ENCODE peak calls at places on chromosomes 16 and 17, in four cellular contexts. I is CD8-positive, alpha-beta T cell; M is CD4-positive, alpha-beta memory T cell; Z is gastrocnemius medialis. E is an unnamed sample. For H3K9me3, the result is how much of the 10 kb centered on the place peaks cover.

GRCh38 chr17:8393470-8394231 is 4.0 kb downstream of the RNF222 start:
- DNase-seq in I (peak), M (peak), Z (no peak), E (no peak)

GRCh38 chr16:66619534-66620418 is 15.3 kb downstream of the CMTM3 start:
- DNase-seq in I (no peak), M (no peak), Z (peak), E (no peak)

GRCh38 chr17:69716571-69716970 is 302.1 kb downstream of the MAP2K6 start:
- DNase-seq in I (no peak), M (no peak), Z (no peak), E (no peak)

GRCh38 chr17:77498056-77498785 is 357.5 kb downstream of the SEC14L1 start:
- DNase-seq in I (peak), M (no peak), Z (no peak), E (no peak)

GRCh38 chr17:49741009-49741691 is 22.8 kb downstream of the FAM117A start:
- DNase-seq in I (no peak), M (peak), Z (no peak), E (no peak)

GRCh38 chr17:16877102-16877501 is 94.8 kb downstream of the TNFRSF13B start:
- DNase-seq in I (no peak), M (no peak), Z (no peak), E (no peak)

GRCh38 chr16:11257131-11257938 is 1.3 kb upstream of the SOCS1 start:
- DNase-seq in I (peak), M (peak), Z (peak), E (peak)

GRCh38 chr16:50547340-50547865 is 793 bp upstream of the NKD1 start:
- DNase-seq in I (peak), M (peak), Z (no peak), E (peak)

GRCh38 chr17:48013876-48014602 is 23.6 kb downstream of the COPZ2 start:
- DNase-seq in I (no peak), M (no peak), Z (no peak), E (no peak)

GRCh38 chr17:50027639-50028206 is 28.2 kb upstream of the ITGA3 start:
- DNase-seq in I (no peak), M (no peak), Z (no peak), E (peak)

GRCh38 chr17:77282524-77283515 is 142.1 kb downstream of the SEC14L1 start:
- DNase-seq in I (no peak), M (no peak), Z (no peak), E (no peak)

GRCh38 chr16:1729026-1729425 is 23.0 kb downstream of the MAPK8IP3 start:
- DNase-seq in I (no peak), M (no peak), Z (no peak), E (no peak)

GRCh38 chr17:53627511-53627910 is 195.2 kb upstream of the KIF2B start:
- DNase-seq in I (no peak), M (no peak), Z (no peak), E (no peak)

GRCh38 chr16:14362774-14363371 is 267.2 kb downstream of the PARN start:
- DNase-seq in I (no peak), M (no peak), Z (peak), E (no peak)

GRCh38 chr17:42548993-42549755 is 3.5 kb upstream of the HSD17B1 start:
- DNase-seq in I (no peak), M (no peak), Z (no peak), E (no peak)
- H3K4me3 ChIP-seq in I (peak), M (no peak), Z (no peak), E (no peak)

DNA sequence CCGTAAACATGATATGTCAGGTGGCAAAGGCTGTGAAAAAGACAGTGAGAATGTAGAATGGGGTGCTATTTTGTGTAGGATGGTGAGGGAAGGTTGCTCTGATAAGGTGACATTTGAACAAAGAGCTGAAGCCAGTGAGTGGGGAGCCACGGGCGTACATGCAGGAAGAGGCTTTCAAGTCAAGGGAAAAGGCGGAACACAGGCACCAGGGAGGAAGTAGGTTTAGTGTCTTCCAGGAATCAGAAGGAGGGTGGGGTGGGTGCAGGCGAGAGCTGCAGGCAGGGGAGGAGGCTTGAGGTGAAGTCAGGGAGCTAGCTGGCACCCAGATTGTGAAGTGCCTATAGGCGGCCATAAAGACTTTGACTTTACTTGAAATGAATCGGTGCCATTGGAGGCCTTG is 14.1 kb downstream of the ZFP90 start:
- DNase-seq in I (no peak), M (no peak), Z (no peak), E (no peak)
- H3K9me3 ChIP-seq in I (under half), M (under half), Z (under half), E (half or more)

GRCh38 chr17:59826741-59827453 is 65.8 kb downstream of the TUBD1 start:
- DNase-seq in I (no peak), M (no peak), Z (no peak), E (no peak)
- H3K4me3 ChIP-seq in I (no peak), M (no peak), Z (no peak), E (no peak)

DNA sequence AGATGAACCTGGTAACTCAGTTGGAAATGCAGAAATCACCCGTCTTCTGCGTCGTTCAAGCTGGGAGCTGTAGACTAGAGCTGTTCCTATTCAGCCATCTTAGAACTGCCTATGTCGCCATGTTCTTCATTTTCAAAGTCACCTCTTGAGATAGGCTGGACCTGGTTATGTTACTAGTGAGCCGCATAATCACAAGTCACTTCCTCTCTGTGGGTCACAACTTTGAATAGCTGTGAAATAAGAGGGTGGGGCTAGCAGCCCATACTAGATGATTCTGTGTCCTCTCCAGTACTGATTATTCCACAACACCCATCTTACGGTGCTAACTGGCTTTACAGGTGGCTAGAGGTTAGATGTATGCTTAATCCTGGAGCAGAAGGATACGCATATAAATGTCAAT is 74.2 kb downstream of the VPS53 start:
- DNase-seq in I (no peak), M (no peak), Z (no peak), E (no peak)
- H3K9me3 ChIP-seq in I (under half), M (under half), Z (under half), E (under half)

GRCh38 chr17:78735832-78736525 is 46.1 kb downstream of the CYTH1 start:
- DNase-seq in I (no peak), M (peak), Z (no peak), E (no peak)
- H3K4me3 ChIP-seq in I (peak), M (peak), Z (peak), E (peak)

GRCh38 chr16:35664091-35664693 is 2204.8 kb downstream of the TP53TG3F start:
- DNase-seq in I (no peak), M (no peak), Z (no peak), E (no peak)
- H3K9me3 ChIP-seq in I (under half), M (under half), Z (under half), E (under half)

DNA sequence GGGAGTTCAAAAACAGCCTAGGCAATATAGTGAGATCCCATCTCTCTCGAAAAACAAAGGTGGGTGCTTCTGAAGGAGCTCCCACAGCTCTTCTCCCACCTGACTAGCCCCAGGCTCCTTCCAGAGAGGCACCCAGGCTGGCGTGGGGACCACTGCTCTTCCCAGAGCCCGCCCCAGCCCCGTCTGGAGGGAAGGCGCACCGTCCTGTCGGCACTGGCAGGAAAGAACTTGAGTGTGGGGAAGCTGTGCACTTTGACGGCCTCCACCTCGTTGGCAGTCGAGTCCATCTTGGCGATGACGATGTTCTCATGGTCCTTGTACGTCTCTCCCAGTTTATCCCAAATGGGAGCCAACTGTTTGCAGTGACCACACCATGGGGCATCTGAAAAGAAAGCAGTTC is 10.5 kb upstream of the PPP1R27 start:
- DNase-seq in I (no peak), M (no peak), Z (no peak), E (no peak)
- H3K4me3 ChIP-seq in I (no peak), M (no peak), Z (no peak), E (no peak)

DNA sequence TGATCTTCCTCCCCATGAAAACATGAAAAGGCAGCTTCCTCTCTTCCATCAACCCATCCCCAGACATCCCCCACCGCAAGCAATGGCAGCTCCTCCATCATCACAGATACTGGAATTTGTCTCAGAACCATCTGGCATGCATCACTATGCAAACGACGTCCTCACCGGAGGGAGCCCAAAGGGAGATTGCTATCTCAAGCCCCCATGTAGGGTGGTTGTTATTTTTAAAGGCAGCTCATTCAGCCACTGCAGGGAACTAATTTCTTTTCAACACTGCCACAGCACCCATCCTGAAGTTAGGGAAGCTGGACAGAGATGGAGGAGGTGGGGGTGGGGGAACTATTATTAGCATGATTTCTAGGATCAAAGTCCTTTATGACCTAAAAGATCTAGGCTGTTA is 222.6 kb downstream of the FOXL1 start:
- DNase-seq in I (no peak), M (no peak), Z (no peak), E (no peak)
- H3K9me3 ChIP-seq in I (under half), M (under half), Z (under half), E (under half)

DNA sequence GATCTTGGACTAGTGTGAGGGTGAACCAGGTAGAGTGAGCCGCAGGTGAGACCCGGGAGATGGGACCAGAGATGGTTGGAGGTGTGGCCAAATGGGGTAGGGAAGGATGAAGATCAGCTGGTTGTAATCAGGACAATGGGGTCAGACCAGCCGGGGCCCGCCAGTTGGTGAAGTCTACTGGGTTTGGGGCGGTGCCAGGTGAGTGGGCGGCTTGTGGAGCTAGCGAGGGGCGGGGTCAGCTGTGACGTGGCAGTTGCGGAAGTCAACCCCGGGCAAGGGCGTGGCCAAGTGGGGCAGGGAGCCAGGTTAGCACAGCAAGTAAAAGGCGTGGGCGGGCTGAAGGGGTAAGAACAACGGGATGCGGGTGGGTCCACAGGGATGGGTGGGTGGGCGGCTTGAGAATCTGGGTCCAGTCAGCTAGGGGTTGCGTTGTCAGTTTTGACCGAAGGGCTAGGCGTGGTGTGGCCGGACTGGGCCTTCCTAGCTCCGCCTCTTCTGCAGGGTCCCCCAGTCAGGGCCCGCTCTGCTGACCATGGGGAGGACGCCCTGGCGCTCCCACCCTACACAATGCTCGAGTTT is 25.5 kb upstream of the ALKBH5 start:
- DNase-seq in I (peak), M (peak), Z (peak), E (peak)
- H3K4me3 ChIP-seq in I (peak), M (peak), Z (peak), E (peak)

DNA sequence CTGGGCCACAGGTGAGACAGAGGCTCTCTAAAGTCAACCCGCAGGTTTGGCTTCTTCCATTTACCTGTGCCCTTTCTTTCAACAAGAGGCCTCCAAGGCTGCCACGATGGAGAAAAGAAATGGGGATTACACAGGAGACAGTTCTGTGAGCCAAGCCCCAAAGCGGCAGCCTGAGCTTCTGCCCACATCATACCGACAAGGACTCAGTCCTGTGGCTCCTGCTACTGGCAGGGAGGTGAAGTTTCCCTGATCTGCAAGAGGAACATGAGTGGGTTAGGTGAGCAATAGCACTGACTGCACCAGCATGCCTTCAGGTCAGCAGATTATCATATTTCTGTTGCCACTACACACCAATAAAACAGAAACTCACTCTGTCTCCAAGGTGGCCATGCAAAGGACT is 800.0 kb downstream of the KCNJ18 start:
- DNase-seq in I (no peak), M (no peak), Z (no peak), E (no peak)
- H3K9me3 ChIP-seq in I (under half), M (under half), Z (under half), E (under half)